ENCODE peak calls at places on chromosomes 11 and 22, in eight cellular contexts. L is GM12865; E is nephron progenitor cell; W is BE2C; N is cardiac muscle cell; X is activated CD8-positive, alpha-beta T cell treated with anti-CD3 and anti-CD28 coated beads for 36 hours; I is GM20000; P is neural progenitor cell. Z is an unnamed sample.

GRCh38 chr11:111632798-111633197 is 30.5 kb downstream of the SIK2 start:
- DNase-seq in L (no peak), E (no peak), W (peak; percentile 48), N (no peak), X (no peak), I (no peak), P (no peak), Z (no peak)

GRCh38 chr11:124114942-124115781 is at the start of gene VWA5A:
- DNase-seq in L (peak; percentile 84), E (peak; percentile 57), W (peak; percentile 76), N (peak; percentile 89), X (peak; percentile 90), I (peak; percentile 74), P (peak; percentile 76), Z (peak; percentile 41)

GRCh38 chr11:122494171-122494570 is 161.4 kb upstream of the UBASH3B start:
- DNase-seq in L (no peak), E (no peak), W (no peak), N (no peak), X (no peak), I (no peak), P (no peak), Z (peak; percentile 30)

GRCh38 chr22:20867179-20868099 is 8.6 kb downstream of the SNAP29 start:
- DNase-seq in L (no peak), E (no peak), W (peak; percentile 47), N (peak; percentile 67), X (no peak), I (peak; percentile 24), P (no peak), Z (no peak)

GRCh38 chr11:69490516-69490915 is 9.1 kb downstream of the LINC01488 start:
- DNase-seq in L (no peak), E (no peak), W (no peak), N (no peak), X (no peak), I (no peak), P (no peak), Z (no peak)

GRCh38 chr22:21939392-21940319 is 13.0 kb downstream of the PPM1F start:
- DNase-seq in L (no peak), E (no peak), W (no peak), N (no peak), X (no peak), I (no peak), P (no peak), Z (no peak)

GRCh38 chr11:16611395-16612233 is 126.8 kb upstream of the C11orf58 start:
- DNase-seq in L (no peak), E (peak; percentile 54), W (no peak), N (no peak), X (no peak), I (peak; percentile 15), P (peak; percentile 65), Z (no peak)

GRCh38 chr11:125956371-125956770 is 10.5 kb downstream of the VSIG10L2 start:
- DNase-seq in L (no peak), E (no peak), W (peak; percentile 76), N (peak; percentile 73), X (no peak), I (no peak), P (no peak), Z (no peak)

GRCh38 chr22:50150161-50151129 is 20.1 kb upstream of the PANX2 start:
- DNase-seq in L (no peak), E (no peak), W (no peak), N (no peak), X (no peak), I (no peak), P (no peak), Z (no peak)

GRCh38 chr22:28869736-28870135 is 13.6 kb upstream of the ZNRF3 start:
- DNase-seq in L (no peak), E (no peak), W (no peak), N (no peak), X (no peak), I (no peak), P (no peak), Z (no peak)

GRCh38 chr11:59560290-59560701 is 49.0 kb downstream of the OR4D9 start:
- DNase-seq in L (peak; percentile 92), E (peak; percentile 81), W (peak; percentile 43), N (peak; percentile 74), X (peak; percentile 85), I (peak; percentile 54), P (peak; percentile 85), Z (peak; percentile 55)

GRCh38 chr11:76787911-76788596 is 4.9 kb downstream of the TSKU start:
- DNase-seq in L (no peak), E (no peak), W (peak; percentile 56), N (peak; percentile 60), X (no peak), I (no peak), P (no peak), Z (no peak)

GRCh38 chr11:71221201-71221600 is 31.2 kb downstream of the SHANK2 start:
- DNase-seq in L (no peak), E (no peak), W (no peak), N (no peak), X (no peak), I (no peak), P (no peak), Z (no peak)

GRCh38 chr11:2260491-2261364 is 9.7 kb downstream of the ASCL2 start:
- DNase-seq in L (no peak), E (no peak), W (no peak), N (no peak), X (no peak), I (no peak), P (no peak), Z (no peak)

GRCh38 chr11:36711104-36711825 is 113.2 kb upstream of the RAG2 start:
- DNase-seq in L (no peak), E (no peak), W (no peak), N (no peak), X (no peak), I (no peak), P (no peak), Z (no peak)
- TF ChIP-seq CTCF in L (no peak), E (no peak), W (peak; percentile 28), N (no peak), X (no peak), I (no peak), P (peak; percentile 38), Z (peak; percentile 38)

GRCh38 chr22:47776329-47776728 is 1013.9 kb downstream of the TBC1D22A start:
- DNase-seq in L (no peak), E (no peak), W (no peak), N (no peak), X (no peak), I (no peak), P (peak; percentile 51), Z (no peak)
- TF ChIP-seq CTCF in L (no peak), E (no peak), W (no peak), N (no peak), X (no peak), I (no peak), P (peak; percentile 43), Z (no peak)

GRCh38 chr11:67195971-67196418 is 70.3 kb upstream of the GRK2 start:
- DNase-seq in L (no peak), E (no peak), W (no peak), N (peak; percentile 33), X (no peak), I (no peak), P (peak; percentile 5), Z (peak; percentile 85)
- TF ChIP-seq CTCF in L (no peak), E (no peak), W (peak; percentile 5), N (no peak), X (no peak), I (no peak), P (no peak), Z (no peak)

GRCh38 chr11:73359930-73360742 is 16.1 kb upstream of the RELT start:
- DNase-seq in L (no peak), E (peak; percentile 45), W (peak; percentile 84), N (peak; percentile 57), X (peak; percentile 57), I (no peak), P (peak; percentile 62), Z (no peak)
- TF ChIP-seq CTCF in L (peak; percentile 44), E (peak; percentile 35), W (peak; percentile 87), N (peak; percentile 39), X (peak; percentile 22), I (peak; percentile 30), P (peak; percentile 59), Z (peak; percentile 74)

GRCh38 chr11:91085985-91086384 is 863.1 kb upstream of the CHORDC1 start:
- DNase-seq in L (no peak), E (no peak), W (no peak), N (no peak), X (no peak), I (no peak), P (no peak), Z (no peak)
- TF ChIP-seq CTCF in L (no peak), E (no peak), W (no peak), N (no peak), X (no peak), I (no peak), P (no peak), Z (no peak)

GRCh38 chr11:62241095-62241494 is 944 bp upstream of the SCGB1D2 start:
- DNase-seq in L (no peak), E (no peak), W (no peak), N (no peak), X (no peak), I (no peak), P (no peak), Z (no peak)

GRCh38 chr11:62242021-62242420 is at the start of gene SCGB1D2:
- DNase-seq in L (no peak), E (no peak), W (peak; percentile 10), N (no peak), X (no peak), I (no peak), P (peak; percentile 15), Z (no peak)

GRCh38 chr11:62245271-62245753 is 3.3 kb downstream of the SCGB1D2 start:
- DNase-seq in L (peak; percentile 33), E (peak; percentile 79), W (peak; percentile 10), N (peak; percentile 54), X (peak; percentile 39), I (peak; percentile 36), P (peak; percentile 72), Z (peak; percentile 4)
- TF ChIP-seq CTCF in L (peak; percentile 40), E (peak; percentile 28), W (peak; percentile 26), N (peak; percentile 43), X (no peak), I (peak; percentile 2), P (peak; percentile 62), Z (peak; percentile 8)

GRCh38 chr22:36330127-36330526 is 57.6 kb downstream of the MYH9 start:
- DNase-seq in L (no peak), E (no peak), W (no peak), N (no peak), X (no peak), I (no peak), P (no peak), Z (no peak)

GRCh38 chr22:36329217-36330078 is 58.3 kb downstream of the MYH9 start:
- DNase-seq in L (peak; percentile 55), E (peak; percentile 47), W (peak; percentile 52), N (peak; percentile 96), X (peak; percentile 95), I (no peak), P (peak; percentile 93), Z (peak; percentile 95)

GRCh38 chr22:36327922-36328551 is 59.7 kb downstream of the MYH9 start:
- DNase-seq in L (no peak), E (no peak), W (no peak), N (peak; percentile 69), X (peak; percentile 36), I (no peak), P (no peak), Z (no peak)

GRCh38 chr22:36330655-36331305 is 57.0 kb downstream of the MYH9 start:
- DNase-seq in L (peak; percentile 26), E (no peak), W (no peak), N (peak; percentile 70), X (peak; percentile 48), I (no peak), P (no peak), Z (peak; percentile 65)

GRCh38 chr22:36328635-36329216 is 59.0 kb downstream of the MYH9 start:
- DNase-seq in L (peak; percentile 79), E (no peak), W (peak; percentile 65), N (peak; percentile 82), X (peak; percentile 77), I (peak; percentile 62), P (no peak), Z (peak; percentile 91)
- TF ChIP-seq CTCF in L (no peak), E (no peak), W (no peak), N (no peak), X (no peak), I (no peak), P (no peak), Z (no peak)